ENCODE peak calls at places on chromosomes 6 and 20, in six cellular contexts. V, E, A, K, Q and Z are unnamed samples.

GRCh38 chr6:5729813-5730212 is 276.9 kb downstream of the NRN1 start:
- DNase-seq in V (no peak), E (no peak), A (no peak), K (no peak), Q (no peak), Z (no peak)

GRCh38 chr6:141552463-141552862 is 580.3 kb upstream of the GJE1 start:
- DNase-seq in V (no peak), E (no peak), A (peak), K (no peak), Q (peak), Z (no peak)

GRCh38 chr20:32037929-32038328 is 14.1 kb upstream of the HCK start:
- DNase-seq in V (no peak), E (peak), A (peak), K (no peak), Q (no peak), Z (no peak)

GRCh38 chr6:105135056-105135455 is 44.8 kb downstream of the POPDC3 start:
- DNase-seq in V (no peak), E (peak), A (peak), K (no peak), Q (no peak), Z (peak)

GRCh38 chr6:4732691-4733315 is 43.4 kb upstream of the CDYL start:
- DNase-seq in V (peak), E (peak), A (peak), K (peak), Q (peak), Z (peak)

GRCh38 chr6:158047120-158047518 is 65.5 kb downstream of the SYNJ2 start:
- DNase-seq in V (no peak), E (peak), A (peak), K (no peak), Q (no peak), Z (no peak)

GRCh38 chr6:13267142-13267621 is 61.2 kb downstream of the TBC1D7 start:
- DNase-seq in V (no peak), E (no peak), A (no peak), K (no peak), Q (no peak), Z (no peak)

GRCh38 chr20:11212288-11212687 is 538.5 kb upstream of the JAG1 start:
- DNase-seq in V (no peak), E (no peak), A (no peak), K (no peak), Q (no peak), Z (no peak)

GRCh38 chr6:116997496-116997895 is 120.5 kb downstream of the RFX6 start:
- DNase-seq in V (no peak), E (no peak), A (no peak), K (no peak), Q (no peak), Z (no peak)

GRCh38 chr6:166545156-166545555 is 41.3 kb downstream of the RAMACL start:
- DNase-seq in V (no peak), E (no peak), A (no peak), K (no peak), Q (no peak), Z (no peak)

GRCh38 chr6:9408718-9409117 is 973.4 kb upstream of the SLC35B3 start:
- DNase-seq in V (no peak), E (no peak), A (no peak), K (no peak), Q (no peak), Z (no peak)